ENCODE peak calls at places on chromosomes 4 and X, in seven cellular contexts. V is H9, N is thoracic aorta, Z is mesothelial cell of epicardium, L is left ventricle myocardium inferior, U is vagina, G is GM10248. W is an unnamed sample.
A peak's percentile ranks its signal among the peaks of the same experiment; 100 is the strongest.

GRCh38 chrX:39945709-39946108 is 152.0 kb downstream of the BCOR start:
- DNase-seq in Z (no peak), L (no peak), N (no peak), U (no peak), V (no peak), G (no peak), W (no peak)

GRCh38 chr4:121597346-121597934 is 99.3 kb downstream of the ANXA5 start:
- DNase-seq in Z (no peak), V (no peak), L (no peak), U (no peak), N (no peak), G (peak; percentile 6), W (no peak)

GRCh38 chr4:2399631-2400190 is 18.7 kb downstream of the ZFYVE28 start:
- DNase-seq in V (no peak), U (no peak), N (no peak), L (no peak), G (no peak), Z (no peak), W (no peak)

GRCh38 chr4:164706675-164707074 is 47.3 kb upstream of the SMIM31 start:
- DNase-seq in G (no peak), Z (no peak), V (no peak), U (no peak), N (no peak), L (no peak), W (no peak)

GRCh38 chrX:16836371-16836770 is 33.8 kb downstream of the RBBP7 start:
- DNase-seq in U (no peak), L (no peak), G (no peak), Z (no peak), V (peak; percentile 77), N (no peak), W (peak; percentile 56)

GRCh38 chr4:87566276-87566675 is 37.1 kb upstream of the SPARCL1 start:
- DNase-seq in U (no peak), N (no peak), V (no peak), G (no peak), Z (no peak), L (no peak), W (no peak)

GRCh38 chrX:101078716-101079115 is at the start of gene TMEM35A:
- DNase-seq in U (no peak), L (no peak), N (no peak), G (no peak), V (peak; percentile 46), Z (no peak), W (peak; percentile 25)

GRCh38 chr4:55337944-55338343 is 8.1 kb upstream of the SRD5A3 start:
- DNase-seq in V (no peak), Z (no peak), G (no peak), U (no peak), L (no peak), N (no peak), W (no peak)

GRCh38 chr4:172323288-172323687 is 510.1 kb downstream of the GALNTL6 start:
- DNase-seq in L (no peak), U (no peak), G (no peak), N (no peak), V (no peak), Z (no peak), W (no peak)

GRCh38 chr4:43932448-43932847 is 516.2 kb downstream of the KCTD8 start:
- DNase-seq in N (no peak), U (no peak), V (no peak), Z (no peak), L (no peak), G (no peak), W (no peak)

GRCh38 chr4:126627255-126627654 is 1005.5 kb upstream of the INTU start:
- DNase-seq in L (no peak), U (no peak), Z (no peak), V (no peak), G (no peak), N (no peak), W (no peak)
- TF ChIP-seq CTCF in L (peak; percentile 46), U (no peak), Z (no peak), V (peak; percentile 76), G (no peak), N (no peak), W (peak; percentile 41)

GRCh38 chr4:47839259-47839658 is 1.4 kb upstream of the CORIN start:
- DNase-seq in V (no peak), Z (no peak), G (peak; percentile 50), N (no peak), U (no peak), L (no peak), W (no peak)
- TF ChIP-seq CTCF in V (peak; percentile 56), Z (no peak), G (peak; percentile 55), N (no peak), U (no peak), L (peak; percentile 58), W (no peak)

GRCh38 chrX:27599928-27600327 is 9.8 kb downstream of the DCAF8L2 start:
- DNase-seq in L (no peak), U (no peak), N (no peak), G (no peak), Z (no peak), V (no peak), W (no peak)
- TF ChIP-seq CTCF in L (no peak), U (no peak), N (no peak), G (no peak), Z (no peak), V (no peak), W (no peak)

DNA sequence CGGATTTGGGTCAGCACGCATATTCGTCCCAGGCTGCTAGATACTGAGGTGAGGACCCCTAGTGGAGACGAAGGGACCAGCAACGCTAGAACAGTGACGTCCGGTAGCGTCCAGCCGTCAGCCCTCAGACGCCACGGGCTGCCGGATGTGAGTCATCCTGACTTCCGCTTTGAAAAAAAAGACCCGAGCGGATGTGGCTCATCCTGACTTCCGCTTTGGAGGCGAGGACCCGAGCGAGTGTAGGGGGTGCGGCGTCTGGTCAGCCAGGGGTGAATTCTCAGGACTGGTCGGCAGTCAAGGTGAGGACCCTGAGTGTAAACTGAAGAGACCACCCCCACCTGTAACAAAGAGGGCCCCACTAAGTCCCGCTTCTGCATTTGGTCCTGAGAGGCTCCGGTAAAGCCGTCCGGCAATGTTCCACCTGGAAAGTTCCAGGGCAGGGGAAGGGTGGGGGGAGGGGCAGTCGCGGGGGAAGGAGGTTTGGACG is at the start of gene MAGEB2:
- DNase-seq in G (no peak), U (no peak), Z (no peak), V (no peak), N (no peak), L (no peak), W (no peak)
- TF ChIP-seq CTCF in G (no peak), U (no peak), Z (no peak), V (peak; percentile 55), N (no peak), L (no peak), W (no peak)

DNA sequence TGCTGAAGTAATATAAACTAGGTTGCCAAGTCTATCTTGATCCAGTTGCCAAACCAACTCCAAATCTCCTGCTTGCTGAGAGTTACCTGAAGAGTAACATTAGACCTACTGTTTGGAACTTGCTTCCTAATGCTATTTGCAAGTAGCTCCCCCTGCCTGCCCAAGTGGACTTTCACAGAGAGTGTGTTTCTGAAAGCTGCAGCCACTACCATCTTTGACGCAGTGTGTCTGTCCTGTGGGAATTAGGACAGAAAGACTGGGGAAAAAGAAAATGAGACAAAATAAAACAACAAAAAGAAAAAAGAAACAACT is 195.0 kb upstream of the HS3ST1 start:
- DNase-seq in V (peak; percentile 42), G (no peak), U (no peak), Z (no peak), N (no peak), L (peak; percentile 25), W (no peak)
- TF ChIP-seq CTCF in V (peak; percentile 66), G (peak; percentile 19), U (no peak), Z (peak; percentile 18), N (no peak), L (peak; percentile 67), W (peak; percentile 15)